ENCODE peak calls at places on chromosome 16, in five cellular contexts. G is CD4-positive, alpha-beta memory T cell; C is heart right ventricle; L is neural progenitor cell; D is ascending aorta. W is an unnamed sample.

GRCh38 chr16:70594569-70594968 is 51.8 kb upstream of the IL34 start:
- DNase-seq in G (no peak), C (peak; percentile 61), L (no peak), D (no peak), W (peak; percentile 64)

GRCh38 chr16:15484662-15485061 is 50.3 kb downstream of the BMERB1 start:
- DNase-seq in G (no peak), C (no peak), L (no peak), D (no peak), W (no peak)

GRCh38 chr16:85046472-85046916 is 18.9 kb downstream of the KIAA0513 start:
- DNase-seq in G (no peak), C (no peak), L (no peak), D (no peak), W (no peak)

GRCh38 chr16:17384473-17384872 is 86.3 kb downstream of the XYLT1 start:
- DNase-seq in G (no peak), C (no peak), L (no peak), D (no peak), W (no peak)

GRCh38 chr16:56245197-56245596 is 53.9 kb downstream of the GNAO1 start:
- DNase-seq in G (no peak), C (no peak), L (no peak), D (no peak), W (no peak)

GRCh38 chr16:57606847-57607501 is 21.5 kb upstream of the ADGRG1 start:
- DNase-seq in G (no peak), C (no peak), L (no peak), D (no peak), W (no peak)

GRCh38 chr16:4714996-4715395 is 19.1 kb downstream of the ANKS3 start:
- DNase-seq in G (no peak), C (no peak), L (no peak), D (no peak), W (no peak)

GRCh38 chr16:75042423-75043174 is 43.8 kb downstream of the ZNRF1 start:
- DNase-seq in G (no peak), C (no peak), L (no peak), D (no peak), W (no peak)

GRCh38 chr16:12544477-12545291 is 259.0 kb downstream of the CPPED1 start:
- DNase-seq in G (no peak), C (no peak), L (no peak), D (no peak), W (no peak)

GRCh38 chr16:13999895-14000425 is 71.2 kb upstream of the MRTFB start:
- DNase-seq in G (no peak), C (peak; percentile 66), L (no peak), D (no peak), W (peak; percentile 69)

GRCh38 chr16:24670623-24671454 is 58.6 kb upstream of the TNRC6A start:
- DNase-seq in G (no peak), C (peak; percentile 64), L (peak; percentile 67), D (peak; percentile 64), W (peak; percentile 66)

GRCh38 chr16:21980032-21980431 is 20.9 kb downstream of the PDZD9 start:
- DNase-seq in G (no peak), C (no peak), L (no peak), D (no peak), W (no peak)

GRCh38 chr16:85480727-85481101 is 132.4 kb upstream of the GSE1 start:
- DNase-seq in G (no peak), C (no peak), L (no peak), D (no peak), W (no peak)

GRCh38 chr16:46947900-46948547 is 25.4 kb downstream of the DNAJA2 start:
- DNase-seq in G (peak; percentile 47), C (no peak), L (peak; percentile 56), D (no peak), W (no peak)

GRCh38 chr16:53817812-53818211 is 113.9 kb downstream of the FTO start:
- DNase-seq in G (no peak), C (no peak), L (no peak), D (no peak), W (no peak)

GRCh38 chr16:56475226-56475625 is 23.9 kb downstream of the OGFOD1 start:
- DNase-seq in G (no peak), C (no peak), L (no peak), D (no peak), W (no peak)

GRCh38 chr16:66899945-66900688 is 18.6 kb downstream of the CDH16 start:
- DNase-seq in G (no peak), C (peak; percentile 83), L (peak; percentile 31), D (no peak), W (peak; percentile 78)

GRCh38 chr16:73196670-73197069 is 148.7 kb upstream of the ZFHX3 start:
- DNase-seq in G (peak; percentile 2), C (peak; percentile 67), L (peak; percentile 85), D (no peak), W (peak; percentile 73)

GRCh38 chr16:81569361-81570034 is 124.9 kb downstream of the CMIP start:
- DNase-seq in G (no peak), C (no peak), L (no peak), D (no peak), W (no peak)

GRCh38 chr16:69396187-69397061 is 10.6 kb upstream of the TERF2 start:
- DNase-seq in G (peak; percentile 68), C (peak; percentile 84), L (peak; percentile 92), D (no peak), W (no peak)

GRCh38 chr16:89552329-89552728 is 8.2 kb upstream of the RPL13 start:
- DNase-seq in G (no peak), C (no peak), L (no peak), D (no peak), W (no peak)
- H3K36me3 ChIP-seq in G (peaks cover 33% of the 10 kb centered on the region), C (peaks cover 26% of the 10 kb centered on the region), L (no peaks in the 10 kb centered on the region), D (peaks cover 67% of the 10 kb centered on the region), W (peaks cover 60% of the 10 kb centered on the region)

GRCh38 chr16:1511662-1512061 is 18.5 kb downstream of the TELO2 start:
- DNase-seq in G (no peak), C (no peak), L (no peak), D (no peak), W (no peak)

GRCh38 chr16:1512174-1512573 is 19.0 kb downstream of the TELO2 start:
- DNase-seq in G (no peak), C (no peak), L (no peak), D (no peak), W (no peak)

GRCh38 chr16:1509307-1510221 is 16.4 kb downstream of the TELO2 start:
- DNase-seq in G (no peak), C (peak; percentile 74), L (no peak), D (peak; percentile 51), W (peak; percentile 84)

GRCh38 chr16:1510272-1510671 is 17.1 kb downstream of the TELO2 start:
- DNase-seq in G (no peak), C (no peak), L (no peak), D (no peak), W (no peak)

DNA sequence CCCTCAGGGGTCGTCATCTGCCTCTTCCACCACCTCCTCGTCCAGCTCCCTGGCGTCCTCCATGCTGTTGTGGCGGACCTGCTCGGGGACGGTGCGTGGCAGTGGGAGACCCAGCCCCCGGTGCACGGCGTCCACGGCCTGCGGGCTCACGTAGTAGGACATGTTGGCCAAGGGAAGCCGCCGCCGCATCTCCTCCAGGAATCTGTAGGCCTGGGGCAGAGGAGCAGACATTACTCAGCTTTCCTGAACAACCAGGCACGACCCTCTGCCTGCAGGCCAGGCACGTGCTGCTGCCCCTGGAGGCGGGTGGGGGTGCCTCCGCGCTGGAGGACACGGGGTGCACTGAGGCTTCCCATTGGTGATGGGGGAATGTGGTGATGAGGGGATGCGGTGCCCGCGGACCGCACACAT is 17.8 kb downstream of the TELO2 start:
- DNase-seq in G (no peak), C (no peak), L (no peak), D (no peak), W (no peak)
- H3K36me3 ChIP-seq in G (no peaks in the 10 kb centered on the region), C (no peaks in the 10 kb centered on the region), L (no peaks in the 10 kb centered on the region), D (peaks cover 11% of the 10 kb centered on the region), W (no peaks in the 10 kb centered on the region)

GRCh38 chr16:3655030-3655790 is 719 bp downstream of the DNASE1 start:
- DNase-seq in G (no peak), C (no peak), L (no peak), D (no peak), W (no peak)

GRCh38 chr16:3656491-3657468 is 2.3 kb downstream of the DNASE1 start:
- DNase-seq in G (no peak), C (no peak), L (no peak), D (no peak), W (peak; percentile 33)

GRCh38 chr16:3652373-3653037 is 2.0 kb upstream of the DNASE1 start:
- DNase-seq in G (no peak), C (no peak), L (no peak), D (no peak), W (no peak)

GRCh38 chr16:3655791-3656490 is 1.4 kb downstream of the DNASE1 start:
- DNase-seq in G (no peak), C (no peak), L (no peak), D (no peak), W (no peak)

DNA sequence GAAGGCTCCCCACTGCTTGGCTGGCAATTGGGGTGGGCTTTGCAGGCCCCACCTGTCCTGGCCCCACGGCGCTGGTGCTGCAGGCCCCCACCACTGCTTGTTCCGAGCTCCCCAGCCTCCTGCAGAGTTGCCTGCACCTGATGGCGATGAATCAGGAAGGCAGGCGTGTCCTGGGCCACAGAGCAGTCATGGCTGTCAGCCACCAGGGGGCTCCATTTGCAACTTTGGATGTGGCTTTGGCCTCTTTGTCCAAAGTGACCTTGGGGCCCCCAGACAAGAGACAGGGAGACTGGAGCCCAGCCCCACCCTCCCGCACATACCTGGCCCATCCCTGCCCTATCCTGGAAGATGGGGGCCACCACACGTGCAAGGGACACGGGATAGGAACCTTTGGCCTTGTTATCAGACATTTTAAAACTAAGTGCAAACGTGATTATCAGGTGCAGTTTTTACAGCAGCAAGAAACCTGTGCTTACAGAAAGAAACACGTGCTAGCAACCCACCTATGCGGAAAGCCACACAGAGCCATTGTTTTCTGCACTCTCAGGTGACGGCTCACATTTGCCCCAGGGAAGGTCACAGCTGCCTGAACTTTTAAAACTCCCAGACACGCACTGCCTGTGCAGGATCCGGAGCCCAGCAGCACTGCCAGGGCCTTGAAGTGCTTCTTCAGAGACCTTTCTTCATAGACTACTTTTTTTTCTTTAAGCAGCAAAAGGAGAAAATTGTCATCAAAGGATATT is at the start of gene DNASE1:
- DNase-seq in G (peak; percentile 38), C (peak; percentile 58), L (peak; percentile 63), D (no peak), W (peak; percentile 44)
- H3K36me3 ChIP-seq in G (peaks cover 34% of the 10 kb centered on the region), C (no peaks in the 10 kb centered on the region), L (no peaks in the 10 kb centered on the region), D (peaks cover 46% of the 10 kb centered on the region), W (peaks cover 45% of the 10 kb centered on the region)

GRCh38 chr16:71927787-71928186 is 32.5 kb downstream of the IST1 start:
- DNase-seq in G (no peak), C (no peak), L (no peak), D (no peak), W (no peak)

GRCh38 chr16:71927383-71927782 is 32.1 kb downstream of the IST1 start:
- DNase-seq in G (no peak), C (peak; percentile 73), L (no peak), D (no peak), W (peak; percentile 72)

GRCh38 chr16:71930993-71931392 is 35.7 kb downstream of the IST1 start:
- DNase-seq in G (no peak), C (no peak), L (no peak), D (no peak), W (no peak)

GRCh38 chr16:71930013-71930563 is 34.8 kb downstream of the IST1 start:
- DNase-seq in G (no peak), C (no peak), L (no peak), D (no peak), W (no peak)

DNA sequence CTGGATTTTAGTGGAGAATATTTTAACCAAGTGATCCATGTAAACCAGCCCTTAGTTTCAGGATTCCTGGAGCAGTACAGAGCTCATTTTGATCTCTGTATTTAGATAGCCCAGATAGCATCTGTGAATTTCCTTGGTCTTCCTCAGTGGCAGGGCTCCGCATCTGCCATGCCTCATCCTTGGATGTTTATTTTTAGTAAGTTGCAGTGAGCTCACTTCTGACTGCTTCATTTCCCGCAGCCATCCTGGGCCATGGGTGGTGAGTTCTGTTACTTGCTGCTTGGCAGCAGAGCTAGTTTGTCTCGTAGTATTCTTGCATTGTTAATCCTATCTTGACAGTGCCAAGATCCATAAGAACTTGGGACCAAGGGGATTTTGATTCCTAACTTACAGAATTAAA is 33.7 kb downstream of the IST1 start:
- DNase-seq in G (no peak), C (peak; percentile 33), L (no peak), D (no peak), W (no peak)
- H3K36me3 ChIP-seq in G (peaks cover 50% of the 10 kb centered on the region), C (no peaks in the 10 kb centered on the region), L (peaks cover 7% of the 10 kb centered on the region), D (peaks cover 38% of the 10 kb centered on the region), W (peaks cover 94% of the 10 kb centered on the region)

W was measured in heart left ventricle.